ENCODE peak calls at places on chromosome 9, in eight cellular contexts. W, M, S, F, B, X, D and Z are unnamed samples. For H3K36me3, the result is how much of the 10 kb centered on the place peaks cover.

GRCh38 chr9:34712140-34712539 is 2.2 kb upstream of the CCL21 start:
- DNase-seq in X (no peak), F (no peak), B (no peak), M (no peak), D (no peak), S (no peak), W (no peak), Z (no peak)

GRCh38 chr9:110160163-110160562 is 47.8 kb downstream of the C9orf152 start:
- DNase-seq in B (no peak), D (no peak), S (no peak), W (no peak), M (no peak), X (no peak), F (no peak), Z (no peak)

GRCh38 chr9:132672413-132672690 is 2.1 kb downstream of the GTF3C4 start:
- DNase-seq in F (no peak), B (no peak), X (no peak), D (no peak), S (no peak), M (no peak), W (no peak), Z (no peak)

GRCh38 chr9:70923941-70924340 is 197.5 kb downstream of the TRPM3 start:
- DNase-seq in S (no peak), D (no peak), W (no peak), F (no peak), B (no peak), X (no peak), M (no peak), Z (no peak)

GRCh38 chr9:100756217-100756616 is 178.3 kb downstream of the CAVIN4 start:
- DNase-seq in B (no peak), X (no peak), W (no peak), D (no peak), F (no peak), M (no peak), S (no peak), Z (no peak)

GRCh38 chr9:114718801-114719221 is 36.8 kb upstream of the TEX48 start:
- DNase-seq in D (peak), F (no peak), S (no peak), X (no peak), W (no peak), B (peak), M (no peak), Z (peak)

GRCh38 chr9:2087500-2088313 is 72.6 kb downstream of the SMARCA2 start:
- DNase-seq in F (no peak), W (no peak), M (peak), X (no peak), B (no peak), D (no peak), S (peak), Z (no peak)

GRCh38 chr9:33809506-33809905 is 7.5 kb upstream of the UBE2R2 start:
- DNase-seq in M (no peak), B (no peak), F (no peak), W (no peak), D (no peak), S (no peak), X (no peak), Z (no peak)

GRCh38 chr9:125269014-125269397 is 7.4 kb downstream of the GAPVD1 start:
- DNase-seq in W (no peak), X (no peak), S (no peak), M (no peak), F (no peak), D (no peak), B (no peak), Z (no peak)

GRCh38 chr9:127053057-127053821 is 69.2 kb downstream of the ANGPTL2 start:
- DNase-seq in D (no peak), W (no peak), S (no peak), F (no peak), B (no peak), M (no peak), X (no peak), Z (no peak)

GRCh38 chr9:74404620-74405019 is 92.5 kb upstream of the RORB start:
- DNase-seq in S (no peak), F (no peak), W (no peak), M (peak), D (no peak), X (no peak), B (no peak), Z (no peak)

GRCh38 chr9:112111461-112111860 is 63.6 kb downstream of the SUSD1 start:
- DNase-seq in W (no peak), F (no peak), D (no peak), X (no peak), B (no peak), S (no peak), M (no peak), Z (no peak)

GRCh38 chr9:105331755-105332154 is 87.3 kb downstream of the SLC44A1 start:
- DNase-seq in X (no peak), M (no peak), S (no peak), F (no peak), W (no peak), D (no peak), B (no peak), Z (no peak)

GRCh38 chr9:113309204-113309813 is 6.1 kb upstream of the RNF183 start:
- DNase-seq in B (peak), W (no peak), D (no peak), S (peak), M (peak), X (no peak), F (no peak), Z (no peak)

GRCh38 chr9:137032893-137033292 is 1.0 kb upstream of the FUT7 start:
- DNase-seq in S (no peak), W (peak), M (no peak), D (no peak), X (peak), F (no peak), B (no peak), Z (no peak)

GRCh38 chr9:135454737-135455136 is 24.8 kb upstream of the PPP1R26 start:
- DNase-seq in B (no peak), S (no peak), W (no peak), F (no peak), M (no peak), X (no peak), D (no peak), Z (no peak)

GRCh38 chr9:8703904-8704303 is 904.3 kb upstream of the DMAC1 start:
- DNase-seq in S (no peak), X (no peak), D (no peak), W (no peak), M (no peak), F (no peak), B (no peak), Z (no peak)
- H3K4me3 ChIP-seq in S (no peak), X (no peak), D (no peak), W (no peak), M (no peak), F (no peak), B (no peak), Z (no peak)

DNA sequence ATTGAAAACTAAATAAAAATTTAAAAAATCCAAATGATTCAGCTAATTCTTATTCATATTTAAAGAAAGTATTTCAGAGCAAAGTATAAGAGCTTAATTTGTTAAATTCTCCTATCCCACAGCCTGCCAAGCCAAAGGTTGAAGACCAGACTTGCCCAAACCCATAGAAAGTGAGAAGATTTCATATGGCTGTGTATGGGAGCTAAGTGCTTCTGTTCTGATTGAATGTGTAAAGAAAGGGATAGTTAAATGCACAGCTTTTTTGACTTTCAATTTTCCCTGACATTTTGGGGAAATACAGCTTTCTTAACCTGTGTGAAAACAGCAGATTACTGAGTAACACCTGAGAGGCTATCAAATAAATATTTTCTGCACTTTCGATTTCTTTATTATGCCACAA is 125.0 kb upstream of the MTAP start:
- DNase-seq in D (no peak), M (no peak), F (no peak), X (no peak), S (no peak), B (no peak), W (no peak), Z (no peak)
- H3K27ac ChIP-seq in D (no peak), M (no peak), F (no peak), X (no peak), S (no peak), B (no peak), W (no peak), Z (no peak)

DNA sequence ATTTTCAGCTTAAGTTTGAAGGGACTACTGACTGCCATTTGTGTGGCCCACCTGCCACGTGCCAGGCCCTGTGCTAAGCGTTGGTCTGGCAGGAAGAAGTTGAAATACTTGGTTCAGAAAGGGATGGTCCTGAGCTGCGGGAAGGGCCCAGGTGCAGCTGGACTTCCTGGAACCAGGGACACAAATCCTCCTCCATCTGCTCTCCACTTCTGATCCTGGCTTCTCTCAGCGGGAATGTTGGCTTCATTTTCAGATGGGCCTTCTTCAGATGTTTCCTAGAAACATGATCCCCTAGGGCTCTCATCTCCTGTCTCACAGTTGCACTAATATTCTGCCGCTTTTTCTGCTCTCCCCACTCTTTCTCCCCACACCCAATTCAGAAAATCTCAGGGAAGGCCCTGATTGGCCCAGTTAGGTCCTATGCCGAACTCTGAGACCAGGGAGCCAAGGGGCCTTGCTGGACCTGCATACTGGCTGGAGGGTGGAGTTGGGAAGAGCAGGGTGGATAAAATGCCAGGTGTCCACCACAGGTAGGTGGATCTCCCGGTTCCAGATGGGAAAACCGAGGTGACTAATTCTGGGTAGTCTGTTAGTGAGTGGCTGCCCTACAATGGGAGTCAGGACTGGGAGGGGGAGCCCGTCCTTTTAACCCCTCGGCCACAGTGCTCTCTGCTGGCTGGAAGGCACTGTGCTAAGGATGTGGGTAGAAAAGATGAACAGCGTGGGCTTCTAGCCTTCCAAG is 19.4 kb downstream of the PSAT1 start:
- DNase-seq in M (no peak), X (no peak), D (no peak), F (no peak), B (no peak), W (no peak), S (no peak), Z (no peak)
- H3K36me3 ChIP-seq in M (half or more), X (under half), D (under half), F (under half), B (under half), W (under half), S (under half), Z (under half)

GRCh38 chr9:68706579-68707201 is 1.6 kb downstream of the PIP5K1B start:
- DNase-seq in D (no peak), S (peak), X (no peak), B (no peak), M (peak), F (no peak), W (no peak), Z (no peak)
- H3K4me3 ChIP-seq in D (no peak), S (peak), X (peak), B (peak), M (peak), F (peak), W (peak), Z (no peak)

DNA sequence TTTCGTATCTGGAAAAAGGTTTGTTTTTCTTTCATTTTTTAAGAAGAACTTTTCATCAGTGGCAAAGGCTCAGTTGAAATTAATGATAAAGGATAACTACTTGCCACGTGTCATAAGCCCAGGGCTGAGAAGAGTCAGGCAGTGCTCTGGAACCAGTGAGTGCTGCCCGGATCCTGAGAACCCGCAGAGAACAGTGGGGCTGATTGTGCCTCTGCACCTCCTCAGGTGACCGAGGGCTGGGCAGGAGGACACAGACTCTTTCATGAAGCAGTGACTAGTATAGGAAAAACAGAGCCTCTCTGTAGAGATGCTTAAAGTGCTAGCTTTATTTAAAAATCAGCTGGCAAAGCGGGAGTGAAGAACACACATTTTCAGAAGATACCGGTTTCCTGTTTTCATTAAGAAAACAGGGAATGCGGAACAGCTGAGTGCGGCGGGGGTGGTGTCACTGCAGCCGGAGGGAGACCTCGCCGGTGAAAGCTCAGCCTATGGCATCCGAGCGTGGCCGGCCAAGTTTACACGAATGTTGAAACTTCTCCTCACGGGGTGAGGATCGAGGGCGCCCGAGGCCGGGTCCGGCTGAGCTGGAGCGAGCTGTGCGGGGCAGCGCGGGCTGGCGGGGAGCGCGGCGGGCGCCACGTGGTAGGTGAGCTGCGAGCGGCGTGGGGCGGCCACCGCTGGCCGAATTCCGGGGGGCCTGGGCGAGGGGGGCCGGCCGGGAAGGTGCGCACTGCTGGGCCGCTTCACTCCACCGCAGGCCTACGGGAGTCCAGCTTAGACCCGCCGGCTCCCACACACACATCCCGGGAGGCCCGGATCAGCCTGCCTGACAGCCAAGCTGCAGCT is 134.7 kb upstream of the DMRT1 start:
- DNase-seq in F (peak), W (peak), X (peak), S (peak), M (no peak), D (peak), B (peak), Z (peak)
- H3K27ac ChIP-seq in F (peak), W (peak), X (peak), S (no peak), M (no peak), D (no peak), B (peak), Z (no peak)

DNA sequence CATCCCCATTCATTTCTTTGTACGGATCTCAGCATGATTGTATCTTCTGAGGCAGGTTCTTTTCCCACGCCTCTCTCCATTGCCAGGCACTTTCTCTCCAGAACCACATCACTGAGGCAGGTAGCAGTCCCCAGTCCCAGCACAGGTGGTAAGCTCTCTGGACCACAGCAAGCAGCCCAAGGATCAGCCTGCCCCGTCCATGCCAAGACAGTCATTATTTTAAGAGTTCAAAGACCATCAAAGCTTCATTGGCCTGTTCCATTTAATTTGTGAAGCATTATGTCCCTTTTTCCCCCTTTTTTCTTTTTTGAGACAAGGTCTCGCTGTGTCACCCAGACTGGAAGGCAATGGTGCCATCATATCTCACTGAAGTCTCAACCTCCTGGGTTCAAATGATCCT is 171.7 kb downstream of the AUH start:
- DNase-seq in X (no peak), M (no peak), D (no peak), S (no peak), B (no peak), F (no peak), W (no peak), Z (no peak)
- H3K36me3 ChIP-seq in X (under half), M (under half), D (under half), S (under half), B (under half), F (under half), W (under half), Z (under half)